ENCODE peak calls at places on chromosomes 6 and 20, in ten cellular contexts. One of them, this sample, is unnamed.

GRCh38 chr6:12012566-12013367 is 655 bp downstream of the HIVEP1 start:
- DNase-seq in Caco-2: peak; percentile 67
- DNase-seq in cardiac muscle cell: peak; percentile 92
- DNase-seq in left ventricle myocardium inferior: peak; percentile 51
- DNase-seq in A673: peak; percentile 93
- DNase-seq in prostate gland: peak; percentile 77
- DNase-seq in kidney: peak; percentile 91
- DNase-seq in IMR-90: peak; percentile 95
- DNase-seq in left lung: peak; percentile 84
- DNase-seq in esophagus squamous epithelium: no peak
- DNase-seq in this sample: peak; percentile 60

GRCh38 chr6:25002326-25003066 is 66.7 kb upstream of the RIPOR2 start:
- DNase-seq in Caco-2: no peak
- DNase-seq in A673: no peak
- DNase-seq in IMR-90: no peak
- DNase-seq in left lung: no peak
- DNase-seq in prostate gland: no peak
- DNase-seq in esophagus squamous epithelium: no peak
- DNase-seq in kidney: no peak
- DNase-seq in left ventricle myocardium inferior: no peak
- DNase-seq in cardiac muscle cell: no peak
- DNase-seq in this sample: no peak

GRCh38 chr20:35215066-35215956 is 11.2 kb upstream of the MMP24 start:
- DNase-seq in kidney: no peak
- DNase-seq in left ventricle myocardium inferior: no peak
- DNase-seq in Caco-2: peak; percentile 71
- DNase-seq in prostate gland: no peak
- DNase-seq in esophagus squamous epithelium: no peak
- DNase-seq in A673: no peak
- DNase-seq in left lung: no peak
- DNase-seq in IMR-90: peak; percentile 79
- DNase-seq in cardiac muscle cell: peak; percentile 53
- DNase-seq in this sample: no peak

GRCh38 chr20:25032478-25033183 is 25.3 kb downstream of the ACSS1 start:
- DNase-seq in prostate gland: no peak
- DNase-seq in left lung: no peak
- DNase-seq in kidney: peak; percentile 59
- DNase-seq in IMR-90: no peak
- DNase-seq in esophagus squamous epithelium: no peak
- DNase-seq in Caco-2: no peak
- DNase-seq in A673: peak; percentile 61
- DNase-seq in cardiac muscle cell: peak; percentile 93
- DNase-seq in left ventricle myocardium inferior: peak; percentile 71
- DNase-seq in this sample: no peak

GRCh38 chr6:39287601-39288000 is 26.6 kb downstream of the KCNK17 start:
- DNase-seq in A673: no peak
- DNase-seq in esophagus squamous epithelium: no peak
- DNase-seq in cardiac muscle cell: no peak
- DNase-seq in left ventricle myocardium inferior: no peak
- DNase-seq in kidney: no peak
- DNase-seq in prostate gland: no peak
- DNase-seq in IMR-90: no peak
- DNase-seq in left lung: no peak
- DNase-seq in Caco-2: no peak
- DNase-seq in this sample: no peak

GRCh38 chr6:97901531-97901930 is 618.5 kb upstream of the MMS22L start:
- DNase-seq in esophagus squamous epithelium: no peak
- DNase-seq in left lung: no peak
- DNase-seq in left ventricle myocardium inferior: no peak
- DNase-seq in A673: no peak
- DNase-seq in prostate gland: no peak
- DNase-seq in IMR-90: no peak
- DNase-seq in cardiac muscle cell: no peak
- DNase-seq in kidney: no peak
- DNase-seq in Caco-2: no peak
- DNase-seq in this sample: no peak

GRCh38 chr6:158018370-158018771 is 36.7 kb downstream of the SYNJ2 start:
- DNase-seq in left lung: no peak
- DNase-seq in A673: no peak
- DNase-seq in esophagus squamous epithelium: no peak
- DNase-seq in left ventricle myocardium inferior: peak; percentile 7
- DNase-seq in kidney: no peak
- DNase-seq in IMR-90: peak; percentile 90
- DNase-seq in prostate gland: no peak
- DNase-seq in cardiac muscle cell: peak; percentile 76
- DNase-seq in Caco-2: no peak
- DNase-seq in this sample: no peak

GRCh38 chr6:26594730-26595632 is 1.8 kb upstream of the ABT1 start:
- DNase-seq in left ventricle myocardium inferior: no peak
- DNase-seq in Caco-2: no peak
- DNase-seq in kidney: no peak
- DNase-seq in IMR-90: peak; percentile 86
- DNase-seq in esophagus squamous epithelium: no peak
- DNase-seq in prostate gland: no peak
- DNase-seq in A673: peak; percentile 78
- DNase-seq in left lung: no peak
- DNase-seq in cardiac muscle cell: peak; percentile 64
- DNase-seq in this sample: no peak

GRCh38 chr6:37141291-37142046 is 28.5 kb upstream of the PIM1 start:
- DNase-seq in Caco-2: no peak
- DNase-seq in cardiac muscle cell: peak; percentile 79
- DNase-seq in IMR-90: peak; percentile 81
- DNase-seq in left lung: peak; percentile 19
- DNase-seq in kidney: no peak
- DNase-seq in left ventricle myocardium inferior: no peak
- DNase-seq in prostate gland: no peak
- DNase-seq in A673: peak; percentile 33
- DNase-seq in esophagus squamous epithelium: no peak
- DNase-seq in this sample: no peak

GRCh38 chr20:25294459-25295385 is 46.8 kb downstream of the PYGB start:
- DNase-seq in A673: peak; percentile 70
- DNase-seq in kidney: no peak
- DNase-seq in left ventricle myocardium inferior: no peak
- DNase-seq in cardiac muscle cell: peak; percentile 58
- DNase-seq in Caco-2: peak; percentile 75
- DNase-seq in left lung: peak; percentile 37
- DNase-seq in IMR-90: peak; percentile 52
- DNase-seq in prostate gland: no peak
- DNase-seq in esophagus squamous epithelium: no peak
- DNase-seq in this sample: peak; percentile 10

DNA sequence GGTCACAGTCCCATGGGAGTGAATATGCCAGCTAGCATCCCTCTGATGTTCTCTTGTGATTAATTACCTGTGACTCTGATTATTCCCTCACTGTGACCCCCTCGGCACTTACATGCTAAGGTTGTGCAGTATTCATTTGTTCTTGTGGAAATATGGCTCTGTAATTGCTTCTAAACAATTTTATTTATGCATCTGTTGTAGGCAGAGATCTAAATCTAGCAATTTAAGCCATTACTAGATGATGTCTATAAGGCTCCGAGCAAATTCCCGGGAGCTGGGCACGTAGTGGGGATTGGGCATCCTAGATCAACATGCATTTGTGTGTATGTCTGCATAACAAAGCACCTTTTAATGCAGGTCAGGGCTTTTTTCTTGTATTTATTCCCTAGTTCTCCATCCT is 961.7 kb downstream of the KIF16B start:
- DNase-seq in Caco-2: no peak
- DNase-seq in left ventricle myocardium inferior: no peak
- DNase-seq in left lung: no peak
- DNase-seq in esophagus squamous epithelium: no peak
- DNase-seq in cardiac muscle cell: no peak
- DNase-seq in A673: no peak
- DNase-seq in prostate gland: no peak
- DNase-seq in IMR-90: no peak
- DNase-seq in kidney: no peak
- DNase-seq in this sample: no peak
- H3K9me3 ChIP-seq in Caco-2: no peaks in the 10 kb centered on the region
- H3K9me3 ChIP-seq in left ventricle myocardium inferior: no peaks in the 10 kb centered on the region
- H3K9me3 ChIP-seq in left lung: no peaks in the 10 kb centered on the region
- H3K9me3 ChIP-seq in esophagus squamous epithelium: no peaks in the 10 kb centered on the region
- H3K9me3 ChIP-seq in cardiac muscle cell: no peaks in the 10 kb centered on the region
- H3K9me3 ChIP-seq in A673: peaks cover 20% of the 10 kb centered on the region
- H3K9me3 ChIP-seq in prostate gland: no peaks in the 10 kb centered on the region
- H3K9me3 ChIP-seq in IMR-90: peaks cover 3% of the 10 kb centered on the region
- H3K9me3 ChIP-seq in kidney: no peaks in the 10 kb centered on the region
- H3K9me3 ChIP-seq in this sample: no peaks in the 10 kb centered on the region

GRCh38 chr6:14120556-14120955 is 3.0 kb downstream of the CD83 start:
- DNase-seq in left lung: no peak
- DNase-seq in Caco-2: no peak
- DNase-seq in prostate gland: no peak
- DNase-seq in IMR-90: no peak
- DNase-seq in cardiac muscle cell: no peak
- DNase-seq in kidney: no peak
- DNase-seq in esophagus squamous epithelium: no peak
- DNase-seq in A673: no peak
- DNase-seq in left ventricle myocardium inferior: no peak
- DNase-seq in this sample: no peak

GRCh38 chr6:14118091-14118439 is 493 bp downstream of the CD83 start:
- DNase-seq in Caco-2: no peak
- DNase-seq in kidney: no peak
- DNase-seq in IMR-90: no peak
- DNase-seq in A673: no peak
- DNase-seq in esophagus squamous epithelium: no peak
- DNase-seq in left ventricle myocardium inferior: no peak
- DNase-seq in cardiac muscle cell: no peak
- DNase-seq in prostate gland: no peak
- DNase-seq in left lung: no peak
- DNase-seq in this sample: peak; percentile 5

GRCh38 chr6:14121936-14122344 is 4.4 kb downstream of the CD83 start:
- DNase-seq in left ventricle myocardium inferior: no peak
- DNase-seq in esophagus squamous epithelium: no peak
- DNase-seq in left lung: peak; percentile 54
- DNase-seq in IMR-90: no peak
- DNase-seq in Caco-2: no peak
- DNase-seq in A673: no peak
- DNase-seq in prostate gland: no peak
- DNase-seq in cardiac muscle cell: no peak
- DNase-seq in kidney: no peak
- DNase-seq in this sample: no peak

GRCh38 chr6:14118444-14118843 is 872 bp downstream of the CD83 start:
- DNase-seq in cardiac muscle cell: no peak
- DNase-seq in A673: no peak
- DNase-seq in esophagus squamous epithelium: no peak
- DNase-seq in kidney: no peak
- DNase-seq in IMR-90: no peak
- DNase-seq in left ventricle myocardium inferior: no peak
- DNase-seq in left lung: no peak
- DNase-seq in prostate gland: no peak
- DNase-seq in Caco-2: no peak
- DNase-seq in this sample: no peak

GRCh38 chr6:14119764-14120163 is 2.2 kb downstream of the CD83 start:
- DNase-seq in IMR-90: no peak
- DNase-seq in Caco-2: no peak
- DNase-seq in prostate gland: no peak
- DNase-seq in esophagus squamous epithelium: no peak
- DNase-seq in kidney: no peak
- DNase-seq in left ventricle myocardium inferior: no peak
- DNase-seq in left lung: no peak
- DNase-seq in A673: no peak
- DNase-seq in cardiac muscle cell: no peak
- DNase-seq in this sample: no peak
- H3K4me3 ChIP-seq in IMR-90: no peak overlapping the region
- H3K4me3 ChIP-seq in Caco-2: no peak overlapping the region
- H3K4me3 ChIP-seq in prostate gland: no peak overlapping the region
- H3K4me3 ChIP-seq in esophagus squamous epithelium: no peak overlapping the region
- H3K4me3 ChIP-seq in kidney: no peak overlapping the region
- H3K4me3 ChIP-seq in left ventricle myocardium inferior: no peak overlapping the region
- H3K4me3 ChIP-seq in left lung: peak overlapping the region; percentile 60
- H3K4me3 ChIP-seq in A673: no peak overlapping the region
- H3K4me3 ChIP-seq in cardiac muscle cell: no peak overlapping the region
- H3K4me3 ChIP-seq in this sample: no peak overlapping the region

GRCh38 chr20:22717466-22717865 is 133.1 kb upstream of the FOXA2 start:
- DNase-seq in cardiac muscle cell: peak; percentile 63
- DNase-seq in left ventricle myocardium inferior: no peak
- DNase-seq in left lung: peak; percentile 59
- DNase-seq in Caco-2: peak; percentile 80
- DNase-seq in kidney: no peak
- DNase-seq in IMR-90: no peak
- DNase-seq in A673: no peak
- DNase-seq in esophagus squamous epithelium: no peak
- DNase-seq in prostate gland: no peak
- DNase-seq in this sample: no peak

GRCh38 chr20:22716824-22717351 is 132.5 kb upstream of the FOXA2 start:
- DNase-seq in prostate gland: no peak
- DNase-seq in left lung: peak; percentile 57
- DNase-seq in Caco-2: no peak
- DNase-seq in IMR-90: peak; percentile 7
- DNase-seq in kidney: no peak
- DNase-seq in cardiac muscle cell: peak; percentile 41
- DNase-seq in A673: no peak
- DNase-seq in left ventricle myocardium inferior: no peak
- DNase-seq in esophagus squamous epithelium: no peak
- DNase-seq in this sample: no peak

DNA sequence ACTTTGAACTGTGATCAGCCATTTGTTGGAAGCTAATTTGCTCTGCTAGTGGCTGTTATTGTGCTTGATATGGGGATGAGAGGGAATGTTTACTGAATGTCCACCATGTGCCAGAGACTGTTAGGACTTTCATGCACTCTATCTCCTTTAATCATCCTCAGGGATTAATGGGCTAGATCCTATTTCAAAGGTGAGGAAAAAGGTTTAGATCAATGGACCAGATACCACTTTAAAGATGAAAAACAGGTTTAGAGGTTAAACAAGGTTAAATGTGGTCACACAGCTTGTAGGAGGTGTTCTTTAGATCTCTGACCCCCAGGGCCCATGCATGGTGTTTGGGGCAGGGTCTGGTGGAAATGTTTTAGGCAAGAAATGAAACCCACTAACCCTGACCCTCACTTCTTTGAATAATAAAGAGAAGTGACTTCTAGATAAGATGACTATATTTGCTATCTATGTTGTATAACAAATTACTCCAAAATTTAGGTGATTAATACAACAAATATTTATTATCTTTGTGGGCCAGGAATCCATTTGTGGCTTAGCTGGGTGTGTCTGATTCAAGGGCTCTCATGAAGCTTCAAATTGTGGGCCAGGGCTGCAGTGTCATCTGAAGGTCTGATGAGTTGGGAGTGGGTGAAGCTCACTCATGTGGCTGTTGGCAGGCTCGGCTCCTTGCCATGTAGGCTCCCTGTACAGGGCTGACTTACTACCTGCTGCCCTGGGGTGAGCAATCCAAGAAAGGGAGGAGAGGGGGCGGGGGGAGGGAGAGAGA is 127.8 kb upstream of the FOXA2 start:
- DNase-seq in kidney: no peak
- DNase-seq in esophagus squamous epithelium: no peak
- DNase-seq in A673: no peak
- DNase-seq in left ventricle myocardium inferior: no peak
- DNase-seq in IMR-90: no peak
- DNase-seq in prostate gland: no peak
- DNase-seq in left lung: no peak
- DNase-seq in cardiac muscle cell: no peak
- DNase-seq in Caco-2: no peak
- DNase-seq in this sample: no peak
- H3K9me3 ChIP-seq in kidney: no peaks in the 10 kb centered on the region
- H3K9me3 ChIP-seq in esophagus squamous epithelium: no peaks in the 10 kb centered on the region
- H3K9me3 ChIP-seq in A673: no peaks in the 10 kb centered on the region
- H3K9me3 ChIP-seq in left ventricle myocardium inferior: no peaks in the 10 kb centered on the region
- H3K9me3 ChIP-seq in IMR-90: no peaks in the 10 kb centered on the region
- H3K9me3 ChIP-seq in prostate gland: no peaks in the 10 kb centered on the region
- H3K9me3 ChIP-seq in left lung: no peaks in the 10 kb centered on the region
- H3K9me3 ChIP-seq in cardiac muscle cell: no peaks in the 10 kb centered on the region
- H3K9me3 ChIP-seq in Caco-2: peaks cover 4% of the 10 kb centered on the region
- H3K9me3 ChIP-seq in this sample: no peaks in the 10 kb centered on the region

GRCh38 chr20:46523108-46523507 is 9.7 kb upstream of the ZNF334 start:
- DNase-seq in cardiac muscle cell: no peak
- DNase-seq in Caco-2: no peak
- DNase-seq in esophagus squamous epithelium: no peak
- DNase-seq in kidney: no peak
- DNase-seq in prostate gland: no peak
- DNase-seq in A673: no peak
- DNase-seq in left ventricle myocardium inferior: no peak
- DNase-seq in IMR-90: no peak
- DNase-seq in left lung: no peak
- DNase-seq in this sample: no peak
- H3K4me3 ChIP-seq in cardiac muscle cell: no peak overlapping the region
- H3K4me3 ChIP-seq in Caco-2: no peak overlapping the region
- H3K4me3 ChIP-seq in esophagus squamous epithelium: no peak overlapping the region
- H3K4me3 ChIP-seq in kidney: no peak overlapping the region
- H3K4me3 ChIP-seq in prostate gland: no peak overlapping the region
- H3K4me3 ChIP-seq in A673: no peak overlapping the region
- H3K4me3 ChIP-seq in left ventricle myocardium inferior: no peak overlapping the region
- H3K4me3 ChIP-seq in IMR-90: no peak overlapping the region
- H3K4me3 ChIP-seq in left lung: no peak overlapping the region
- H3K4me3 ChIP-seq in this sample: no peak overlapping the region